ENCODE peak calls at places on chromosomes 5 and 9, in five cellular contexts. One of them, this sample, is unnamed.

GRCh38 chr9:4716163-4716562 is 24.8 kb downstream of the AK3 start:
- DNase-seq in globus pallidus: no peak
- DNase-seq in HL-60: no peak
- DNase-seq in activated naive CD8-positive, alpha-beta T cell treated with anti-CD3 and anti-CD28 coated beads, Interleukin-2, amount 50 U/mL, for 24 hours: no peak
- DNase-seq in AG08396: no peak
- DNase-seq in this sample: no peak

GRCh38 chr5:28269978-28270377 is 1231.6 kb upstream of the CDH9 start:
- DNase-seq in globus pallidus: no peak
- DNase-seq in HL-60: no peak
- DNase-seq in activated naive CD8-positive, alpha-beta T cell treated with anti-CD3 and anti-CD28 coated beads, Interleukin-2, amount 50 U/mL, for 24 hours: no peak
- DNase-seq in AG08396: no peak
- DNase-seq in this sample: no peak

GRCh38 chr9:116693233-116693731 is 6.2 kb downstream of the TRIM32 start:
- DNase-seq in activated naive CD8-positive, alpha-beta T cell treated with anti-CD3 and anti-CD28 coated beads, Interleukin-2, amount 50 U/mL, for 24 hours: no peak
- DNase-seq in globus pallidus: no peak
- DNase-seq in HL-60: no peak
- DNase-seq in AG08396: no peak
- DNase-seq in this sample: no peak

GRCh38 chr5:2565147-2565546 is 186.3 kb downstream of the IRX2 start:
- DNase-seq in HL-60: no peak
- DNase-seq in activated naive CD8-positive, alpha-beta T cell treated with anti-CD3 and anti-CD28 coated beads, Interleukin-2, amount 50 U/mL, for 24 hours: no peak
- DNase-seq in globus pallidus: no peak
- DNase-seq in AG08396: no peak
- DNase-seq in this sample: no peak

GRCh38 chr5:51748667-51749066 is 365.4 kb downstream of the ISL1 start:
- DNase-seq in HL-60: no peak
- DNase-seq in globus pallidus: no peak
- DNase-seq in activated naive CD8-positive, alpha-beta T cell treated with anti-CD3 and anti-CD28 coated beads, Interleukin-2, amount 50 U/mL, for 24 hours: no peak
- DNase-seq in AG08396: no peak
- DNase-seq in this sample: no peak

GRCh38 chr5:1396029-1396816 is 49.0 kb downstream of the SLC6A3 start:
- DNase-seq in HL-60: no peak
- DNase-seq in activated naive CD8-positive, alpha-beta T cell treated with anti-CD3 and anti-CD28 coated beads, Interleukin-2, amount 50 U/mL, for 24 hours: no peak
- DNase-seq in AG08396: peak
- DNase-seq in globus pallidus: no peak
- DNase-seq in this sample: no peak

GRCh38 chr9:132141948-132142594 is 19.8 kb upstream of the NTNG2 start:
- DNase-seq in AG08396: no peak
- DNase-seq in activated naive CD8-positive, alpha-beta T cell treated with anti-CD3 and anti-CD28 coated beads, Interleukin-2, amount 50 U/mL, for 24 hours: no peak
- DNase-seq in HL-60: no peak
- DNase-seq in globus pallidus: no peak
- DNase-seq in this sample: no peak

GRCh38 chr5:66669862-66670195 is 73.6 kb downstream of the MAST4 start:
- DNase-seq in activated naive CD8-positive, alpha-beta T cell treated with anti-CD3 and anti-CD28 coated beads, Interleukin-2, amount 50 U/mL, for 24 hours: no peak
- DNase-seq in HL-60: no peak
- DNase-seq in AG08396: no peak
- DNase-seq in globus pallidus: no peak
- DNase-seq in this sample: no peak

GRCh38 chr9:73237140-73237539 is 85.5 kb downstream of the ANXA1 start:
- DNase-seq in AG08396: no peak
- DNase-seq in activated naive CD8-positive, alpha-beta T cell treated with anti-CD3 and anti-CD28 coated beads, Interleukin-2, amount 50 U/mL, for 24 hours: no peak
- DNase-seq in HL-60: peak
- DNase-seq in globus pallidus: no peak
- DNase-seq in this sample: no peak

GRCh38 chr5:55232194-55232984 is 1.0 kb downstream of the CCNO start:
- DNase-seq in activated naive CD8-positive, alpha-beta T cell treated with anti-CD3 and anti-CD28 coated beads, Interleukin-2, amount 50 U/mL, for 24 hours: no peak
- DNase-seq in HL-60: no peak
- DNase-seq in AG08396: peak
- DNase-seq in globus pallidus: no peak
- DNase-seq in this sample: no peak

GRCh38 chr5:82356808-82357671 is 78.9 kb upstream of the RPS23 start:
- DNase-seq in AG08396: peak
- DNase-seq in HL-60: peak
- DNase-seq in globus pallidus: no peak
- DNase-seq in activated naive CD8-positive, alpha-beta T cell treated with anti-CD3 and anti-CD28 coated beads, Interleukin-2, amount 50 U/mL, for 24 hours: peak
- DNase-seq in this sample: no peak

GRCh38 chr5:126416266-126416925 is 6.8 kb upstream of the GRAMD2B start:
- DNase-seq in HL-60: no peak
- DNase-seq in globus pallidus: no peak
- DNase-seq in activated naive CD8-positive, alpha-beta T cell treated with anti-CD3 and anti-CD28 coated beads, Interleukin-2, amount 50 U/mL, for 24 hours: no peak
- DNase-seq in AG08396: no peak
- DNase-seq in this sample: no peak

GRCh38 chr9:33435821-33436277 is 11.5 kb downstream of the AQP3 start:
- DNase-seq in HL-60: no peak
- DNase-seq in activated naive CD8-positive, alpha-beta T cell treated with anti-CD3 and anti-CD28 coated beads, Interleukin-2, amount 50 U/mL, for 24 hours: no peak
- DNase-seq in AG08396: no peak
- DNase-seq in globus pallidus: no peak
- DNase-seq in this sample: no peak

GRCh38 chr5:154593091-154593490 is 115.1 kb upstream of the HAND1 start:
- DNase-seq in AG08396: no peak
- DNase-seq in HL-60: no peak
- DNase-seq in activated naive CD8-positive, alpha-beta T cell treated with anti-CD3 and anti-CD28 coated beads, Interleukin-2, amount 50 U/mL, for 24 hours: no peak
- DNase-seq in globus pallidus: no peak
- DNase-seq in this sample: no peak

GRCh38 chr5:107705390-107706014 is 34.8 kb upstream of the EFNA5 start:
- DNase-seq in activated naive CD8-positive, alpha-beta T cell treated with anti-CD3 and anti-CD28 coated beads, Interleukin-2, amount 50 U/mL, for 24 hours: no peak
- DNase-seq in HL-60: no peak
- DNase-seq in globus pallidus: no peak
- DNase-seq in AG08396: peak
- DNase-seq in this sample: no peak

GRCh38 chr5:120464627-120465280 is 654 bp downstream of the PRR16 start:
- DNase-seq in HL-60: peak
- DNase-seq in activated naive CD8-positive, alpha-beta T cell treated with anti-CD3 and anti-CD28 coated beads, Interleukin-2, amount 50 U/mL, for 24 hours: no peak
- DNase-seq in AG08396: peak
- DNase-seq in globus pallidus: no peak
- DNase-seq in this sample: no peak

GRCh38 chr5:126864042-126864688 is 87.2 kb downstream of the LMNB1 start:
- DNase-seq in AG08396: no peak
- DNase-seq in globus pallidus: no peak
- DNase-seq in HL-60: no peak
- DNase-seq in activated naive CD8-positive, alpha-beta T cell treated with anti-CD3 and anti-CD28 coated beads, Interleukin-2, amount 50 U/mL, for 24 hours: no peak
- DNase-seq in this sample: no peak

GRCh38 chr5:2278825-2279224 is 396.1 kb upstream of the IRX4 start:
- DNase-seq in AG08396: no peak
- DNase-seq in activated naive CD8-positive, alpha-beta T cell treated with anti-CD3 and anti-CD28 coated beads, Interleukin-2, amount 50 U/mL, for 24 hours: no peak
- DNase-seq in globus pallidus: no peak
- DNase-seq in HL-60: no peak
- DNase-seq in this sample: no peak

GRCh38 chr5:122602700-122603099 is 172.2 kb upstream of the SNX2 start:
- DNase-seq in activated naive CD8-positive, alpha-beta T cell treated with anti-CD3 and anti-CD28 coated beads, Interleukin-2, amount 50 U/mL, for 24 hours: no peak
- DNase-seq in AG08396: no peak
- DNase-seq in HL-60: no peak
- DNase-seq in globus pallidus: no peak
- DNase-seq in this sample: no peak

GRCh38 chr9:125911861-125912260 is 164.7 kb downstream of the PBX3 start:
- DNase-seq in globus pallidus: no peak
- DNase-seq in activated naive CD8-positive, alpha-beta T cell treated with anti-CD3 and anti-CD28 coated beads, Interleukin-2, amount 50 U/mL, for 24 hours: no peak
- DNase-seq in AG08396: no peak
- DNase-seq in HL-60: no peak
- DNase-seq in this sample: no peak

GRCh38 chr5:145568581-145568980 is 266.6 kb downstream of the PRELID2 start:
- DNase-seq in globus pallidus: no peak
- DNase-seq in AG08396: peak
- DNase-seq in activated naive CD8-positive, alpha-beta T cell treated with anti-CD3 and anti-CD28 coated beads, Interleukin-2, amount 50 U/mL, for 24 hours: no peak
- DNase-seq in HL-60: no peak
- DNase-seq in this sample: no peak

GRCh38 chr5:909086-909485 is 16.4 kb downstream of the TRIP13 start:
- DNase-seq in globus pallidus: no peak
- DNase-seq in activated naive CD8-positive, alpha-beta T cell treated with anti-CD3 and anti-CD28 coated beads, Interleukin-2, amount 50 U/mL, for 24 hours: no peak
- DNase-seq in AG08396: no peak
- DNase-seq in HL-60: no peak
- DNase-seq in this sample: no peak

GRCh38 chr5:172498431-172499129 is 44.3 kb upstream of the SH3PXD2B start:
- DNase-seq in HL-60: no peak
- DNase-seq in globus pallidus: no peak
- DNase-seq in activated naive CD8-positive, alpha-beta T cell treated with anti-CD3 and anti-CD28 coated beads, Interleukin-2, amount 50 U/mL, for 24 hours: no peak
- DNase-seq in AG08396: no peak
- DNase-seq in this sample: no peak

GRCh38 chr9:875119-875962 is 33.8 kb downstream of the DMRT1 start:
- DNase-seq in globus pallidus: no peak
- DNase-seq in AG08396: no peak
- DNase-seq in HL-60: no peak
- DNase-seq in activated naive CD8-positive, alpha-beta T cell treated with anti-CD3 and anti-CD28 coated beads, Interleukin-2, amount 50 U/mL, for 24 hours: no peak
- DNase-seq in this sample: no peak

GRCh38 chr9:2389404-2389803 is 232.2 kb upstream of the VLDLR start:
- DNase-seq in AG08396: no peak
- DNase-seq in HL-60: no peak
- DNase-seq in globus pallidus: no peak
- DNase-seq in activated naive CD8-positive, alpha-beta T cell treated with anti-CD3 and anti-CD28 coated beads, Interleukin-2, amount 50 U/mL, for 24 hours: no peak
- DNase-seq in this sample: no peak

GRCh38 chr5:166172597-166172996 is 2118.8 kb upstream of the WWC1 start:
- DNase-seq in activated naive CD8-positive, alpha-beta T cell treated with anti-CD3 and anti-CD28 coated beads, Interleukin-2, amount 50 U/mL, for 24 hours: no peak
- DNase-seq in AG08396: no peak
- DNase-seq in HL-60: no peak
- DNase-seq in globus pallidus: no peak
- DNase-seq in this sample: no peak

GRCh38 chr5:173042708-173043107 is 13.4 kb upstream of the CREBRF start:
- DNase-seq in HL-60: no peak
- DNase-seq in AG08396: no peak
- DNase-seq in globus pallidus: no peak
- DNase-seq in activated naive CD8-positive, alpha-beta T cell treated with anti-CD3 and anti-CD28 coated beads, Interleukin-2, amount 50 U/mL, for 24 hours: no peak
- DNase-seq in this sample: no peak

GRCh38 chr5:134440185-134440755 is 28.6 kb upstream of the CDKN2AIPNL start:
- DNase-seq in HL-60: no peak
- DNase-seq in globus pallidus: no peak
- DNase-seq in AG08396: no peak
- DNase-seq in activated naive CD8-positive, alpha-beta T cell treated with anti-CD3 and anti-CD28 coated beads, Interleukin-2, amount 50 U/mL, for 24 hours: no peak
- DNase-seq in this sample: no peak

GRCh38 chr9:35712762-35713400 is 19.1 kb downstream of the TLN1 start:
- DNase-seq in activated naive CD8-positive, alpha-beta T cell treated with anti-CD3 and anti-CD28 coated beads, Interleukin-2, amount 50 U/mL, for 24 hours: no peak
- DNase-seq in AG08396: no peak
- DNase-seq in HL-60: no peak
- DNase-seq in globus pallidus: no peak
- DNase-seq in this sample: no peak

GRCh38 chr9:127174386-127175318 is 52.2 kb upstream of the ANGPTL2 start:
- DNase-seq in HL-60: no peak
- DNase-seq in globus pallidus: no peak
- DNase-seq in activated naive CD8-positive, alpha-beta T cell treated with anti-CD3 and anti-CD28 coated beads, Interleukin-2, amount 50 U/mL, for 24 hours: no peak
- DNase-seq in AG08396: no peak
- DNase-seq in this sample: no peak

GRCh38 chr5:167064199-167064811 is 1227.1 kb upstream of the WWC1 start:
- DNase-seq in globus pallidus: no peak
- DNase-seq in activated naive CD8-positive, alpha-beta T cell treated with anti-CD3 and anti-CD28 coated beads, Interleukin-2, amount 50 U/mL, for 24 hours: no peak
- DNase-seq in HL-60: no peak
- DNase-seq in AG08396: no peak
- DNase-seq in this sample: no peak

GRCh38 chr5:174559141-174559540 is 165.2 kb upstream of the MSX2 start:
- DNase-seq in activated naive CD8-positive, alpha-beta T cell treated with anti-CD3 and anti-CD28 coated beads, Interleukin-2, amount 50 U/mL, for 24 hours: no peak
- DNase-seq in globus pallidus: no peak
- DNase-seq in HL-60: no peak
- DNase-seq in AG08396: peak
- DNase-seq in this sample: no peak

GRCh38 chr9:136791466-136792276 is 527 bp downstream of the TMEM141 start:
- DNase-seq in activated naive CD8-positive, alpha-beta T cell treated with anti-CD3 and anti-CD28 coated beads, Interleukin-2, amount 50 U/mL, for 24 hours: peak
- DNase-seq in HL-60: peak
- DNase-seq in globus pallidus: no peak
- DNase-seq in AG08396: no peak
- DNase-seq in this sample: peak

GRCh38 chr9:105479846-105480245 is 32.0 kb downstream of the FSD1L start:
- DNase-seq in HL-60: no peak
- DNase-seq in globus pallidus: no peak
- DNase-seq in AG08396: no peak
- DNase-seq in activated naive CD8-positive, alpha-beta T cell treated with anti-CD3 and anti-CD28 coated beads, Interleukin-2, amount 50 U/mL, for 24 hours: no peak
- DNase-seq in this sample: no peak

GRCh38 chr5:64773533-64773932 is 4.8 kb downstream of the CWC27 start:
- DNase-seq in globus pallidus: no peak
- DNase-seq in HL-60: peak
- DNase-seq in AG08396: no peak
- DNase-seq in activated naive CD8-positive, alpha-beta T cell treated with anti-CD3 and anti-CD28 coated beads, Interleukin-2, amount 50 U/mL, for 24 hours: no peak
- DNase-seq in this sample: no peak

This sample was measured in stimulated activated naive B cell treated with anti-CD40 and anti-IgM and Interleukin-4, amounts not matched to agents 10 μg/mL and 1 μg/mL and 100 μg/mL, for 72 hours.